ENCODE peak calls at places on chromosomes 6 and 20, in four cellular contexts. D, V, M and L are unnamed samples.

GRCh38 chr6:11855743-11856142 is 77.1 kb upstream of the ADTRP start:
- DNase-seq in D (no peak), V (no peak), M (no peak), L (no peak)

GRCh38 chr6:27650620-27651370 is 177.9 kb upstream of the ZNF184 start:
- DNase-seq in D (peak), V (peak), M (no peak), L (no peak)

GRCh38 chr6:135876048-135876447 is 24.5 kb downstream of the PDE7B start:
- DNase-seq in D (peak), V (no peak), M (no peak), L (no peak)

GRCh38 chr20:57589123-57589727 is 28.3 kb downstream of the PCK1 start:
- DNase-seq in D (no peak), V (no peak), M (no peak), L (no peak)

GRCh38 chr6:76639941-76640340 is 567.5 kb upstream of the IMPG1 start:
- DNase-seq in D (no peak), V (no peak), M (no peak), L (no peak)

GRCh38 chr6:16939839-16940238 is 162.0 kb upstream of the STMND1 start:
- DNase-seq in D (no peak), V (no peak), M (no peak), L (no peak)

GRCh38 chr6:5398530-5398929 is 137.2 kb downstream of the FARS2 start:
- DNase-seq in D (peak), V (peak), M (no peak), L (no peak)

GRCh38 chr20:11958852-11959251 is 41.2 kb downstream of the BTBD3 start:
- DNase-seq in D (peak), V (no peak), M (no peak), L (no peak)

GRCh38 chr20:54746796-54747195 is 271.4 kb downstream of the DOK5 start:
- DNase-seq in D (no peak), V (no peak), M (no peak), L (no peak)

GRCh38 chr6:3808759-3809514 is 40.2 kb upstream of the FAM50B start:
- DNase-seq in D (no peak), V (peak), M (peak), L (no peak)

GRCh38 chr6:144265390-144265789 is 19.7 kb upstream of the UTRN start:
- DNase-seq in D (peak), V (no peak), M (no peak), L (no peak)

GRCh38 chr6:126054802-126055201 is 68.5 kb downstream of the TRMT11 start:
- DNase-seq in D (no peak), V (no peak), M (no peak), L (no peak)

GRCh38 chr6:168109171-168109570 is 30.2 kb upstream of the FRMD1 start:
- DNase-seq in D (no peak), V (no peak), M (no peak), L (no peak)

GRCh38 chr6:148074735-148075134 is 267.9 kb upstream of the SASH1 start:
- DNase-seq in D (no peak), V (no peak), M (peak), L (no peak)

GRCh38 chr6:161407581-161407980 is 133.7 kb upstream of the AGPAT4 start:
- DNase-seq in D (no peak), V (no peak), M (no peak), L (no peak)

GRCh38 chr6:160519603-160520042 is 144.5 kb downstream of the LPA start:
- DNase-seq in D (peak), V (peak), M (no peak), L (no peak)

GRCh38 chr20:25013478-25014380 is 21.2 kb upstream of the APMAP start:
- DNase-seq in D (no peak), V (no peak), M (no peak), L (no peak)

GRCh38 chr20:36060676-36061075 is 92.3 kb downstream of the CNBD2 start:
- DNase-seq in D (no peak), V (no peak), M (no peak), L (no peak)

GRCh38 chr6:11918021-11918738 is 93.9 kb upstream of the HIVEP1 start:
- DNase-seq in D (no peak), V (no peak), M (no peak), L (no peak)

GRCh38 chr6:150894935-150895686 is 29.6 kb downstream of the MTHFD1L start:
- DNase-seq in D (no peak), V (no peak), M (no peak), L (no peak)

GRCh38 chr20:62118113-62119043 is 3.9 kb upstream of the LSM14B start:
- DNase-seq in D (no peak), V (no peak), M (no peak), L (no peak)

GRCh38 chr6:35687658-35688604 is 784 bp downstream of the FKBP5 start:
- DNase-seq in D (peak), V (peak), M (peak), L (no peak)

GRCh38 chr6:41441598-41442205 is 104.5 kb upstream of the FOXP4 start:
- DNase-seq in D (no peak), V (no peak), M (no peak), L (no peak)

GRCh38 chr6:144695858-144696533 is 410.9 kb downstream of the UTRN start:
- DNase-seq in D (no peak), V (no peak), M (no peak), L (no peak)

GRCh38 chr6:34771727-34772126 is 14.4 kb downstream of the SNRPC start:
- DNase-seq in D (no peak), V (no peak), M (no peak), L (no peak)

GRCh38 chr6:78749326-78749725 is 118.0 kb upstream of the IRAK1BP1 start:
- DNase-seq in D (no peak), V (no peak), M (no peak), L (no peak)

GRCh38 chr20:48075591-48076174 is 290.4 kb upstream of the SULF2 start:
- DNase-seq in D (no peak), V (no peak), M (no peak), L (no peak)

GRCh38 chr6:24972551-24972950 is 36.8 kb upstream of the RIPOR2 start:
- DNase-seq in D (no peak), V (no peak), M (no peak), L (no peak)

GRCh38 chr6:114304304-114304887 is 38.4 kb downstream of the HS3ST5 start:
- DNase-seq in D (peak), V (peak), M (no peak), L (no peak)

GRCh38 chr6:155120034-155120433 is 124.9 kb downstream of the TIAM2 start:
- DNase-seq in D (peak), V (no peak), M (no peak), L (no peak)

GRCh38 chr6:96153775-96154174 is 138.0 kb downstream of the FUT9 start:
- DNase-seq in D (no peak), V (no peak), M (no peak), L (no peak)
- TF ChIP-seq CTCF in D (no peak), V (no peak), M (no peak), L (no peak)

DNA sequence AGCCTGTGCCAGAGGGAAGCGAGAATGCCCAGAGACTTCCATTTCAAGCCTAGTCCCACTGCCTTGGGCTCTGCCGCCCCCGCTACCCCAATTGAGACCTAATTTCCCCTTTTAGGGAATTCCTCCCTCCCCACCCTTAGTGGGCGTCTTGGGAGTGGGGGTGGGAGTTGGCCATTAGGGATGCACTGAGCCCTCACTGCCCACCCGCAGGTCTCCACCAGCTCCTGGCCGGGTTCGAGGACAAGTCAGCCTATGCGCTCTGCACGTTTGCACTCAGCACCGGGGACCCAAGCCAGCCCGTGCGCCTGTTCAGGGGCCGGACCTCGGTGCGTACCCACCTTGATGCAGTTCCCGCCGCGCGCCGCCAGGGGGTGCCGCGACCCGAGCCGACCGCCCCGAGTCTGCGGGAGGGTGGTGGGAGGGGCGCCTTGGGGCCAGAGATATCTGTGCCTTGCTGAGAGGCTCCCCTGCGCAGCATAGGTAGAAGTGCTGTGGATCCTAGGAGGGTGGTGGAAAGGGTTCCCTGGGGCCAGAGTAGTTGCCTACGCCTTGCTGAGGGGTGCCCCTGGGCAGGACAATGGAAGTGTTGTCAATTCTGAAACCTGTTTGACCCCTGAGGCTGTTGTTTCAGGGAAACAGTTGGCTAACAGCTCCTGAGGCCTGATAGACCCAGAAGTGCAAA is 9.2 kb downstream of the ITPA start:
- DNase-seq in D (peak), V (no peak), M (peak), L (no peak)
- TF ChIP-seq POLR2AphosphoS5 in D (peak), V (no peak), M (no peak), L (no peak)

GRCh38 chr6:45086685-45087084 is 241.4 kb upstream of the RUNX2 start:
- DNase-seq in D (no peak), V (no peak), M (no peak), L (no peak)
- TF ChIP-seq CTCF in D (no peak), V (no peak), M (no peak), L (no peak)

GRCh38 chr20:30610044-30610693 is 647.3 kb upstream of the DEFB115 start:
- DNase-seq in D (no peak), V (no peak), M (no peak), L (no peak)

GRCh38 chr20:30610751-30611150 is 646.7 kb upstream of the DEFB115 start:
- DNase-seq in D (no peak), V (no peak), M (no peak), L (no peak)

GRCh38 chr20:30602424-30602823 is 655.0 kb upstream of the DEFB115 start:
- DNase-seq in D (no peak), V (no peak), M (no peak), L (no peak)

GRCh38 chr20:30611239-30611984 is 646.1 kb upstream of the DEFB115 start:
- DNase-seq in D (no peak), V (no peak), M (no peak), L (no peak)

GRCh38 chr20:30606990-30607389 is 650.5 kb upstream of the DEFB115 start:
- DNase-seq in D (no peak), V (no peak), M (no peak), L (no peak)
- TF ChIP-seq POLR2AphosphoS5 in D (no peak), V (no peak), M (no peak), L (no peak)

DNA sequence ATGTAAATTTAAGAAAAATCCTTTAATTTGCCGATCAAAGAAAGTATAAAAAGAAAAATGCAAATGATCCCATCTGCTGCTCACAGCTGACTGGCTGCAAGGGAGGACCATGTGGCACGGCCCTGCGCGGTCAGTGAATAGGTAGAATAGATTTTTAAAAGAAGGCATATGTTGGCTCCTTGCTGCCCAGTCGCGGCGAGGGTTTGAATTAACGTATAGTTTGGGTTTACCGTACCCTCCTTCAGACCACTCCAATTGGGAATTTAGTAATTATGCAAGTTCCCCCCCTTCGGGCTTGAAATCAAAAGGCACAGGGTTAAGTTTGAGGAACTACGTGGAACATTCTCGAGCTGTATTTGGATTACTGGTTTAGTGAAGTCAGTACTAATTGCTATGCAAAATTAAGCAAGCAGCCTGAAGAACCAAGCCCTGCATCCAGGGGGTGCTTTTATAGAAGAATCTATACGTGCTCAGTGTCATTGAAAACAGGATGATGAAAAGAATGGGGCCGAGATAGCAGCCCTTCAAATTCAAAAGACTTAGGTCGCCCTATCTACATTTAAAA is 1.1 kb upstream of the BEND3 start:
- DNase-seq in D (peak), V (no peak), M (no peak), L (no peak)
- TF ChIP-seq CTCF in D (no peak), V (no peak), M (no peak), L (no peak)

GRCh38 chr6:7899889-7900213 is 10.7 kb downstream of the TXNDC5 start:
- DNase-seq in D (no peak), V (no peak), M (no peak), L (no peak)

GRCh38 chr6:7895125-7895423 is 15.5 kb downstream of the TXNDC5 start:
- DNase-seq in D (no peak), V (no peak), M (no peak), L (no peak)

GRCh38 chr6:7899046-7899888 is 11.3 kb downstream of the TXNDC5 start:
- DNase-seq in D (peak), V (no peak), M (no peak), L (no peak)

GRCh38 chr6:7896465-7896987 is 14.1 kb downstream of the TXNDC5 start:
- DNase-seq in D (no peak), V (no peak), M (no peak), L (no peak)

DNA sequence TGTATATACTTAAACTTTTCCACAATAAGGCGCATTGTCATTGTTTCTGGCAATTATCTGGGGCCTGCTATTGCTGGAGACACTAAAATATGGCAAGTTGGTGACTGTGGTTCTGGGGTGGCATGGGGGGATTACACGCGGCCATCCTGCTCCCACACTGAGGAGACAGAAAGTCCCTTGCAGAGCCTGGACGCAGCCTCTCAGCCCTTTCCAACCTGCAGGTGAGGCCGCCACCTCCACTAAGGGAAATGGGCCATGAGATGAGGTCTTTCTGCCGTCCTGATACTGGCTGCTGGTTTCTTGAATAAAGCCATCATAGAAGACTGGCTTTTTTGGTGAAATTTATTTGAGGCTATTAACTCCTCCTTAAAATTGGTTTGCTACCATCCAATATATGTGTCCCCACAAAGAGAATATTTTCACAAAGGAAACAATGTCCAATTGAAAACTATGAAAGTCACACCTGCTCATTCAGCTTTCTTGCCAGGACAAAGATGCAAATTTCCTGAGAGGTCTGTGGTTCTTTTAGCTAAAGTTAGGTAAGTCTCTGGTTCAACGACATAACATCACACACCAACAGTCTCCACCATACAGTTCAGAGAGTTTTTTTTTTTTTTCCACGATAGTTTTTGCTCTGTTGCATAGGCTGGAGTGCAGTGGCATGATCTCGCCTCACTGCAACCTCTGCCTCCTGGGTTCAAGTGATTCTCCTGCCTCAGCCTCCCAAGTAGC is 13.0 kb downstream of the TXNDC5 start:
- DNase-seq in D (no peak), V (no peak), M (no peak), L (no peak)
- TF ChIP-seq POLR2AphosphoS5 in D (no peak), V (no peak), M (no peak), L (no peak)

DNA sequence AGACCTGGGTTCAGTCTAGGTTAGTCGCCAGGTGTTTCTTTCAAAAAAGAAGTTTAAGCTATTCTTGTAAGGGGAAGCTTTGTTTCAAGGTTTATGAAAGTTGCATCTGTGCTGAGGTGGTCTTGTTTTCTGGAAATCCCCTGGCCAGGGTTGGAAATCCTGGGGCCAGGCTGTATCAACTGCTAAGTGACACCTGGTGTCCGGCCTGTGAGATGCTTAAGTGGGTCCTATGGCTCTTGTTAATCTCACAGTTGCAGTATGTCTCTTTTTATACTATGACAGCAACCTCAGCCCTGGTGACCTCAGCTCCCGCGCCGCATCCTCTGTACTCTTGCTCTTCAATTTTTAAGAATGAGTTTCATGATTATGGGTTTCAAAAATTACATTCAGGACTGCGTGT is 72.0 kb downstream of the CHMP4B start:
- DNase-seq in D (no peak), V (no peak), M (no peak), L (no peak)
- TF ChIP-seq CTCF in D (no peak), V (no peak), M (no peak), L (no peak)

DNA sequence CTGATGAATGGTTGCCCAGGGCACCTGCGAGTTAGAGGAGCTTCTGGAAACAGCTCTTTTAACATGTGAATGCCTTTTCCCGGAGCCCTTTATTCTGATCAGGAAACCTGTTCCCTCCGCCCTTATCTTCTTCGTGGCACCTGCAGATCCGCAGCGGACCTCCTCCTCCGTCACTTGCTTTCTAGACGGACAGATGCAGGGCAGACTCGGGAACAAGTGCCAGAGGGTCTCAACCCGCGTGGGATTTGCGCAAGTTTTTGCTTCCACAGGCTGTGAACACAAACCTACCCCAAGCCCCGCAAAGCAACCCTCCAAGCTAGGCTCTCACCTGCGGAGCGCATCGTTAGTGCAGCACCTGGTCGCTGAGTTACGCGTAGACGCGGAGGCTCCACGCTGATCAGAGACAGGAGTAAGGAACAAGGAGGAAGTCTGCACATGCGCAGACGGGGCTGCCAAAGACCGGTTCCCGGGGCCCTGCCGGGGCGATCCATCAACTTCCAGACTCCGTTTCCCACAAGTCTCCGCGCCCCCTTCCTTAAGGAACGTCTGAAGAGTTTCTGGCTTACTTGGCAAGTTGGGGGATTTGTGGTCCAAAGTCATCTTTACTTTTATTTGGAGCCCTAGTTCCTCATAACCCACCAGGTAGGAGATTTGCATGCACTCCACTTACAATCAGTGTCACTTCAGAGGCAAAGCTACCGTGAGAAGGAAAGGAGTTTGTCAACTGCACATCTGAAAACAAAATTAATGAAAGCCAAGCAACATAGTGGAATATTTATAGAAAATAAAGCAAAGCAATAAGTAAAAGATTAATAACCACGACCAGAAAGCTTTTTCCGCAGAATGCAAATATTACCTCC is 52.7 kb upstream of the ELMO2 start:
- DNase-seq in D (peak), V (no peak), M (peak), L (no peak)
- TF ChIP-seq POLR2AphosphoS5 in D (peak), V (no peak), M (no peak), L (no peak)

GRCh38 chr6:73798592-73798991 is 102.6 kb downstream of the CD109 start:
- DNase-seq in D (peak), V (peak), M (peak), L (no peak)
- TF ChIP-seq CTCF in D (peak), V (no peak), M (no peak), L (no peak)